ENCODE peak calls at places on chromosomes 2 and 18, in six cellular contexts. V is NCI-H774, N is KG1, B is mesendoderm, E is WTC11, U is testis. O is an unnamed sample.

GRCh38 chr2:157509755-157510154 is 65.9 kb upstream of the CYTIP start:
- DNase-seq in V (no peak), N (no peak), E (no peak), B (no peak), U (no peak), O (no peak)

GRCh38 chr18:30288662-30289414 is 753.7 kb downstream of the DSC3 start:
- DNase-seq in U (no peak), V (no peak), N (no peak), B (peak; percentile 16), E (no peak), O (no peak)

GRCh38 chr2:121075006-121075545 is 209.9 kb downstream of the TFCP2L1 start:
- DNase-seq in E (peak; percentile 65), N (no peak), B (peak; percentile 100), U (peak; percentile 82), V (peak; percentile 5), O (no peak)

GRCh38 chr2:241268716-241269445 is 46.6 kb downstream of the HDLBP start:
- DNase-seq in B (peak; percentile 69), N (no peak), E (no peak), V (no peak), U (no peak), O (no peak)

GRCh38 chr2:218285604-218286003 is 6.7 kb downstream of the TMBIM1 start:
- DNase-seq in E (no peak), N (no peak), U (no peak), B (no peak), V (no peak), O (no peak)

GRCh38 chr2:63788070-63788469 is 53.6 kb upstream of the UGP2 start:
- DNase-seq in N (no peak), B (no peak), U (no peak), V (no peak), E (no peak), O (no peak)

GRCh38 chr2:74573747-74574562 is 19.4 kb downstream of the DOK1 start:
- DNase-seq in V (no peak), E (no peak), U (no peak), B (no peak), N (peak; percentile 64), O (no peak)

GRCh38 chr2:101282980-101283379 is 25.5 kb downstream of the RNF149 start:
- DNase-seq in E (no peak), V (no peak), B (no peak), U (no peak), N (no peak), O (no peak)

GRCh38 chr2:107312240-107312639 is 426.3 kb upstream of the ST6GAL2 start:
- DNase-seq in V (no peak), E (no peak), N (no peak), U (no peak), B (no peak), O (no peak)

GRCh38 chr18:49815927-49816326 is 2.6 kb upstream of the ACAA2 start:
- DNase-seq in B (no peak), U (no peak), E (no peak), N (no peak), V (no peak), O (no peak)

GRCh38 chr18:22977847-22978701 is 44.9 kb downstream of the RBBP8 start:
- DNase-seq in E (no peak), U (no peak), V (no peak), B (no peak), N (no peak), O (no peak)

GRCh38 chr2:139122711-139123158 is 342.5 kb upstream of the NXPH2 start:
- DNase-seq in V (no peak), N (no peak), U (no peak), B (peak; percentile 76), E (no peak), O (no peak)

GRCh38 chr18:74906189-74906588 is 302.8 kb downstream of the PTGR3 start:
- DNase-seq in B (no peak), V (no peak), E (no peak), U (no peak), N (no peak), O (peak; percentile 33)

GRCh38 chr2:107591541-107591940 is 235.2 kb upstream of the RGPD4 start:
- DNase-seq in U (no peak), V (no peak), B (no peak), E (no peak), N (no peak), O (no peak)

GRCh38 chr18:52812834-52813233 is 472.8 kb downstream of the DCC start:
- DNase-seq in U (no peak), E (no peak), B (peak; percentile 6), V (no peak), N (no peak), O (no peak)

GRCh38 chr2:236380051-236380612 is 115.9 kb upstream of the ASB18 start:
- DNase-seq in B (no peak), V (no peak), E (no peak), U (peak; percentile 18), N (no peak), O (no peak)

GRCh38 chr2:112728384-112729175 is 7.8 kb downstream of the NT5DC4 start:
- DNase-seq in B (no peak), U (no peak), N (no peak), E (no peak), V (no peak), O (no peak)

GRCh38 chr2:133591164-133591563 is 22.9 kb upstream of the NCKAP5 start:
- DNase-seq in U (peak; percentile 67), V (peak; percentile 80), B (no peak), E (no peak), N (no peak), O (peak; percentile 72)

GRCh38 chr2:145652992-145653545 is 1133.2 kb upstream of the ZEB2 start:
- DNase-seq in N (no peak), U (no peak), B (no peak), E (no peak), V (no peak), O (no peak)

GRCh38 chr18:12768622-12769021 is 65.8 kb downstream of the PSMG2 start:
- DNase-seq in E (no peak), U (no peak), V (no peak), N (no peak), B (no peak), O (no peak)

GRCh38 chr2:179854891-179855290 is 6.5 kb downstream of the ZNF385B start:
- DNase-seq in V (no peak), N (no peak), B (no peak), E (no peak), U (no peak), O (no peak)

GRCh38 chr18:45930953-45931352 is 36.2 kb downstream of the EPG5 start:
- DNase-seq in E (no peak), U (no peak), N (no peak), B (no peak), V (no peak), O (no peak)

GRCh38 chr2:76498387-76498786 is 787.7 kb upstream of the GCFC2 start:
- DNase-seq in B (no peak), U (no peak), N (no peak), V (no peak), E (no peak), O (no peak)

GRCh38 chr2:98479959-98480524 is 35.4 kb downstream of the INPP4A start:
- DNase-seq in V (no peak), U (peak; percentile 83), E (no peak), B (peak; percentile 46), N (peak; percentile 16), O (no peak)

GRCh38 chr2:99827296-99827999 is 314.9 kb downstream of the AFF3 start:
- DNase-seq in B (no peak), V (no peak), E (no peak), U (no peak), N (no peak), O (no peak)

O was measured in SHP77 treated with DMSO at 0.1 percent for 48 hours.